ENCODE peak calls at places on chromosome 2, in five cellular contexts. G is heart left ventricle, W is adipocyte, K is BE2C, H is cardiac muscle cell. I is an unnamed sample.

GRCh38 chr2:156430236-156430977 is 5.8 kb upstream of the GPD2 start:
- DNase-seq in G (no peak), W (peak; percentile 21), K (no peak), H (no peak), I (peak; percentile 35)

GRCh38 chr2:28166956-28167355 is 225.7 kb upstream of the FOSL2 start:
- DNase-seq in G (no peak), W (peak; percentile 36), K (no peak), H (peak; percentile 23), I (no peak)

GRCh38 chr2:72778410-72778809 is 47.4 kb downstream of the EXOC6B start:
- DNase-seq in G (no peak), W (peak; percentile 43), K (no peak), H (peak; percentile 71), I (peak; percentile 66)

GRCh38 chr2:113784823-113785744 is 28.6 kb upstream of the SLC35F5 start:
- DNase-seq in G (no peak), W (peak; percentile 65), K (no peak), H (peak; percentile 14), I (no peak)

GRCh38 chr2:216548901-216549321 is 50.3 kb downstream of the RPL37A start:
- DNase-seq in G (peak; percentile 80), W (peak; percentile 81), K (peak; percentile 53), H (no peak), I (peak; percentile 58)

GRCh38 chr2:119178811-119179601 is 20.5 kb upstream of the C1QL2 start:
- DNase-seq in G (no peak), W (peak; percentile 23), K (no peak), H (peak; percentile 25), I (no peak)

GRCh38 chr2:86416126-86416525 is 25.0 kb upstream of the KDM3A start:
- DNase-seq in G (no peak), W (no peak), K (no peak), H (no peak), I (no peak)

GRCh38 chr2:10357770-10358169 is 55.1 kb downstream of the HPCAL1 start:
- DNase-seq in G (no peak), W (no peak), K (no peak), H (no peak), I (no peak)

GRCh38 chr2:68386362-68386761 is 21.3 kb downstream of the PLEK start:
- DNase-seq in G (no peak), W (no peak), K (no peak), H (no peak), I (no peak)

GRCh38 chr2:191217580-191217979 is 27.6 kb upstream of the MYO1B start:
- DNase-seq in G (no peak), W (peak; percentile 40), K (no peak), H (peak; percentile 52), I (peak; percentile 65)

GRCh38 chr2:222423632-222424280 is 587 bp upstream of the SGPP2 start:
- DNase-seq in G (no peak), W (no peak), K (peak; percentile 14), H (peak; percentile 12), I (no peak)

GRCh38 chr2:10079931-10080535 is at the start of gene CYS1:
- DNase-seq in G (peak; percentile 39), W (peak; percentile 67), K (no peak), H (peak; percentile 15), I (peak; percentile 16)

GRCh38 chr2:11588228-11589110 is 54.6 kb downstream of the GREB1 start:
- DNase-seq in G (no peak), W (no peak), K (no peak), H (no peak), I (no peak)

GRCh38 chr2:38443021-38443541 is 66.0 kb upstream of the ATL2 start:
- DNase-seq in G (no peak), W (peak; percentile 14), K (no peak), H (peak; percentile 91), I (peak; percentile 82)

GRCh38 chr2:9753665-9754531 is 89.4 kb upstream of the TAF1B start:
- DNase-seq in G (no peak), W (no peak), K (no peak), H (no peak), I (no peak)

GRCh38 chr2:158047156-158047611 is 54.5 kb upstream of the UPP2 start:
- DNase-seq in G (no peak), W (no peak), K (no peak), H (no peak), I (peak; percentile 91)

GRCh38 chr2:189153608-189154007 is 26.0 kb downstream of the COL5A2 start:
- DNase-seq in G (no peak), W (peak; percentile 56), K (no peak), H (peak; percentile 95), I (peak; percentile 90)

GRCh38 chr2:101883860-101884259 is 107.9 kb upstream of the IL1R2 start:
- DNase-seq in G (no peak), W (peak; percentile 83), K (peak; percentile 10), H (peak; percentile 85), I (peak; percentile 87)

GRCh38 chr2:108417254-108417653 is 31.8 kb upstream of the GCC2 start:
- DNase-seq in G (no peak), W (no peak), K (peak; percentile 10), H (no peak), I (no peak)

GRCh38 chr2:96233880-96234316 is 25.3 kb upstream of the STARD7 start:
- DNase-seq in G (no peak), W (no peak), K (no peak), H (no peak), I (no peak)

GRCh38 chr2:216516730-216517350 is 18.2 kb downstream of the RPL37A start:
- DNase-seq in G (no peak), W (peak; percentile 88), K (no peak), H (peak; percentile 71), I (peak; percentile 79)

GRCh38 chr2:228917195-228917594 is 353.9 kb downstream of the PID1 start:
- DNase-seq in G (no peak), W (peak; percentile 55), K (no peak), H (peak; percentile 78), I (peak; percentile 77)

GRCh38 chr2:71937401-71937800 is 210.3 kb downstream of the CYP26B1 start:
- DNase-seq in G (no peak), W (no peak), K (no peak), H (no peak), I (no peak)

GRCh38 chr2:27754831-27755230 is 16.7 kb upstream of the MRPL33 start:
- DNase-seq in G (no peak), W (no peak), K (no peak), H (no peak), I (no peak)

GRCh38 chr2:71136174-71136573 is 5.7 kb downstream of the MPHOSPH10 start:
- DNase-seq in G (no peak), W (no peak), K (no peak), H (no peak), I (no peak)

GRCh38 chr2:241612156-241613017 is 24.6 kb downstream of the THAP4 start:
- DNase-seq in G (no peak), W (peak; percentile 38), K (no peak), H (peak; percentile 7), I (no peak)

GRCh38 chr2:61550375-61551209 is 12.4 kb upstream of the XPO1 start:
- DNase-seq in G (no peak), W (no peak), K (no peak), H (no peak), I (peak; percentile 70)

GRCh38 chr2:145685323-145686050 is 1165.6 kb upstream of the ZEB2 start:
- DNase-seq in G (no peak), W (no peak), K (no peak), H (peak; percentile 68), I (peak; percentile 45)

GRCh38 chr2:108377815-108378630 is at the start of gene SULT1C4:
- DNase-seq in G (peak; percentile 76), W (no peak), K (peak; percentile 19), H (peak; percentile 54), I (peak; percentile 66)

GRCh38 chr2:186496401-186496800 is 10.3 kb downstream of the ZC3H15 start:
- DNase-seq in G (no peak), W (no peak), K (no peak), H (no peak), I (no peak)

GRCh38 chr2:112839407-112840067 is 3.0 kb upstream of the IL1B start:
- DNase-seq in G (no peak), W (no peak), K (no peak), H (peak; percentile 54), I (peak; percentile 28)

GRCh38 chr2:24359701-24360049 is 661 bp downstream of the ITSN2 start:
- DNase-seq in G (peak; percentile 47), W (peak; percentile 60), K (no peak), H (no peak), I (peak; percentile 26)
- H3K4me3 ChIP-seq in G (peak overlapping the region; percentile 64), W (peak overlapping the region; percentile 95), K (peak overlapping the region; percentile 92), H (peak overlapping the region; percentile 89), I (peak overlapping the region; percentile 81)

DNA sequence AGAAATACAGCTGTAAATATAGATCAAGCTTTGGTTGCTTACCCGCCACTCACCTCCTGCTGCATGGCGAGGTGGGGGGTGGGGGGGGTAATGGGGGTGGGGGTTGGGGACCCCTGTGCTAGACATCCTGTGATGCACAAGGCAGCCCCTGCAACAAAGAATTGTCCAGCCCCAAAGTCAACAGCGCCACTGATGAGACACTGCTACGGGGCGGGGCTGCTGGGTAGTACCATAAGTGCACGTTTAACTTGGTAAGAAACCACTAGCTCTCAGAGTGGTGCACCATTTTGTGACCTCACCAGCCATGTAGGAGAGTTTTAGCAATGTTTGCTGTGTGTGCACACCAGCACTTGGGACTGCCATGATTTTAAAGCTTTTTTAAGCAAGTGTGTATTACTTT is 40.3 kb downstream of the SNORC start:
- DNase-seq in G (no peak), W (no peak), K (no peak), H (no peak), I (no peak)
- H3K4me3 ChIP-seq in G (no peak overlapping the region), W (no peak overlapping the region), K (no peak overlapping the region), H (no peak overlapping the region), I (no peak overlapping the region)

GRCh38 chr2:74778381-74779371 is 55.3 kb upstream of the HK2 start:
- DNase-seq in G (no peak), W (no peak), K (peak; percentile 53), H (peak; percentile 48), I (no peak)
- H3K4me3 ChIP-seq in G (no peak overlapping the region), W (no peak overlapping the region), K (peak overlapping the region; percentile 24), H (no peak overlapping the region), I (no peak overlapping the region)

GRCh38 chr2:85250045-85250444 is 77.7 kb downstream of the TGOLN2 start:
- DNase-seq in G (no peak), W (no peak), K (no peak), H (peak; percentile 79), I (no peak)

GRCh38 chr2:85251070-85251616 is 76.6 kb downstream of the TGOLN2 start:
- DNase-seq in G (no peak), W (no peak), K (no peak), H (no peak), I (no peak)

GRCh38 chr2:85246348-85246747 is 81.4 kb downstream of the TGOLN2 start:
- DNase-seq in G (no peak), W (no peak), K (no peak), H (no peak), I (no peak)

GRCh38 chr2:85247591-85247990 is 80.2 kb downstream of the TGOLN2 start:
- DNase-seq in G (no peak), W (no peak), K (no peak), H (no peak), I (no peak)

DNA sequence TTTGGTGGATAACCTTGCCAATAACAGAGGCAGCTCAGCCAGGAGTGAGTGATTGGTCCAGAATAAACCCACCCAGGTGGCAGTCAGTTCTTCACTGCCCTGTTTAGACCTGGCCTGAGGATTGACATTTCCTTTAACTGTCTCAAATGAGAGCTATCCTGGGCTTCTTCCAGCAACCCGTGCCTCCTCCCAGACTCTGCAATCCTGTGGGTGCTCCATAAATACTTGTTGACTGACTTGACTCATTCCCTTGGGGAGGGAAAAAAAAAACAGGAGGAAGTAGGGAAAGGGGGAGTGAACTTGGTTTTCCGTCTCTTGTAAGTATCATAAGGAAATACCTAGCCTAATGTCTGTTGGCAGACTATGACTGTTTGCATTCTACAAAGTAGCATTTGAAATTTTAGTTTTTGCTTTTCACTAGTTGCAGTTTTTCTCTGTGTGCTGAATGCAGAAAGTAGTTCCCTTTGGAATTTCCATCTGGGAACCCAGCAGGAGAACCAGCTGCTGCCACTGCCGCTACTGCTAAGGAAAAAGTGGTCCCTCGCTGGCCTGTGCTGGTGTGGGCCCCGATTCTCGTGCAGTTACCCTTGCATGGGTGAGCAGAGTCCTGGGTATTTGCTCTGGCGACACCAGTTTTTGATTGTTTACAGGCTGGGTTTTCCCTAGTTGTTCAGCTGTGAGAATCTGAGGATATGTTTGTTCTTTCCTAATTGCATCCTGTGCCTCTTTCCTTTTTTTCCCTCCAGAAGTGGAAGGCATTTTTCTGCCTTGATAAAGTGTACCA is 78.9 kb downstream of the TGOLN2 start:
- DNase-seq in G (no peak), W (peak; percentile 85), K (no peak), H (peak; percentile 96), I (peak; percentile 67)
- H3K4me3 ChIP-seq in G (no peak overlapping the region), W (peak overlapping the region; percentile 70), K (no peak overlapping the region), H (no peak overlapping the region), I (no peak overlapping the region)